ENCODE peak calls at places on chromosomes 16 and 17, in five cellular contexts. One of them, this sample, is unnamed.

GRCh38 chr17:3976675-3977171 is 12.5 kb upstream of the ATP2A3 start:
- DNase-seq in left colon: peak; percentile 93
- DNase-seq in mucosa of gallbladder: peak; percentile 94
- DNase-seq in astrocyte of the cerebellum: no peak
- DNase-seq in fibroblast of pulmonary artery: no peak
- DNase-seq in this sample: no peak

GRCh38 chr17:77217566-77217965 is 76.8 kb downstream of the SEC14L1 start:
- DNase-seq in left colon: no peak
- DNase-seq in mucosa of gallbladder: no peak
- DNase-seq in astrocyte of the cerebellum: no peak
- DNase-seq in fibroblast of pulmonary artery: no peak
- DNase-seq in this sample: no peak

GRCh38 chr16:84546669-84547538 is 42.4 kb upstream of the MEAK7 start:
- DNase-seq in left colon: no peak
- DNase-seq in mucosa of gallbladder: no peak
- DNase-seq in astrocyte of the cerebellum: no peak
- DNase-seq in fibroblast of pulmonary artery: no peak
- DNase-seq in this sample: no peak

GRCh38 chr17:77253611-77254051 is 112.9 kb downstream of the SEC14L1 start:
- DNase-seq in left colon: no peak
- DNase-seq in mucosa of gallbladder: no peak
- DNase-seq in astrocyte of the cerebellum: no peak
- DNase-seq in fibroblast of pulmonary artery: peak; percentile 24
- DNase-seq in this sample: peak; percentile 60

GRCh38 chr16:10694830-10695229 is at the start of gene TEKT5:
- DNase-seq in left colon: no peak
- DNase-seq in mucosa of gallbladder: no peak
- DNase-seq in astrocyte of the cerebellum: no peak
- DNase-seq in fibroblast of pulmonary artery: no peak
- DNase-seq in this sample: no peak

GRCh38 chr17:81382851-81383250 is 12.4 kb upstream of the BAHCC1 start:
- DNase-seq in left colon: no peak
- DNase-seq in mucosa of gallbladder: no peak
- DNase-seq in astrocyte of the cerebellum: no peak
- DNase-seq in fibroblast of pulmonary artery: no peak
- DNase-seq in this sample: no peak

GRCh38 chr17:55661359-55661758 is 61.3 kb downstream of the TMEM100 start:
- DNase-seq in left colon: no peak
- DNase-seq in mucosa of gallbladder: no peak
- DNase-seq in astrocyte of the cerebellum: no peak
- DNase-seq in fibroblast of pulmonary artery: no peak
- DNase-seq in this sample: no peak

GRCh38 chr17:74552037-74552436 is 6.1 kb upstream of the CD300C start:
- DNase-seq in left colon: no peak
- DNase-seq in mucosa of gallbladder: no peak
- DNase-seq in astrocyte of the cerebellum: no peak
- DNase-seq in fibroblast of pulmonary artery: no peak
- DNase-seq in this sample: peak; percentile 62

GRCh38 chr16:2209258-2210008 is 1.2 kb downstream of the BRICD5 start:
- DNase-seq in left colon: no peak
- DNase-seq in mucosa of gallbladder: no peak
- DNase-seq in astrocyte of the cerebellum: no peak
- DNase-seq in fibroblast of pulmonary artery: no peak
- DNase-seq in this sample: no peak

GRCh38 chr17:82383411-82383810 is 11.8 kb downstream of the UTS2R start:
- DNase-seq in left colon: no peak
- DNase-seq in mucosa of gallbladder: no peak
- DNase-seq in astrocyte of the cerebellum: no peak
- DNase-seq in fibroblast of pulmonary artery: no peak
- DNase-seq in this sample: no peak